ENCODE peak calls at places on chromosomes 12 and 14, in four cellular contexts. P, E, R and F are unnamed samples.
A peak's percentile ranks its signal among the peaks of the same experiment; 100 is the strongest.

GRCh38 chr12:80766897-80767296 is 50.2 kb downstream of the MYF5 start:
- DNase-seq in P (peak; percentile 35), R (no peak), E (no peak), F (no peak)

GRCh38 chr12:21971344-21971743 is 30.1 kb upstream of the ABCC9 start:
- DNase-seq in P (no peak), E (no peak), R (no peak), F (no peak)

GRCh38 chr12:107903377-107904061 is 129.0 kb downstream of the ASCL4 start:
- DNase-seq in E (no peak), R (peak; percentile 94), P (peak; percentile 40), F (peak; percentile 86)

GRCh38 chr14:75011356-75012097 is 8.8 kb downstream of the EIF2B2 start:
- DNase-seq in R (no peak), P (no peak), E (no peak), F (no peak)

GRCh38 chr14:52923902-52924575 is 26.8 kb downstream of the FERMT2 start:
- DNase-seq in R (no peak), E (no peak), P (no peak), F (no peak)

GRCh38 chr12:69925291-69925690 is 100.3 kb downstream of the MYRFL start:
- DNase-seq in R (no peak), E (no peak), P (no peak), F (no peak)

GRCh38 chr14:59897757-59898383 is 22.1 kb upstream of the LRRC9 start:
- DNase-seq in E (no peak), R (peak; percentile 18), P (no peak), F (no peak)

GRCh38 chr14:69287096-69287991 is 27.4 kb downstream of the GALNT16 start:
- DNase-seq in P (no peak), R (no peak), E (no peak), F (no peak)

GRCh38 chr12:88698471-88698870 is 118.2 kb upstream of the KITLG start:
- DNase-seq in P (no peak), E (no peak), R (no peak), F (no peak)

GRCh38 chr12:88328056-88328455 is 185.9 kb downstream of the TMTC3 start:
- DNase-seq in R (no peak), E (no peak), P (no peak), F (no peak)

GRCh38 chr14:31441273-31442110 is 15.8 kb downstream of the DTD2 start:
- DNase-seq in R (no peak), E (no peak), P (no peak), F (no peak)
- TF ChIP-seq SPI1 in R (no peak), E (no peak), P (no peak), F (no peak)

GRCh38 chr14:104694991-104695659 is 5.7 kb downstream of the INF2 start:
- DNase-seq in P (no peak), R (no peak), E (no peak), F (no peak)
- TF ChIP-seq SPI1 in P (no peak), R (no peak), E (no peak), F (no peak)

GRCh38 chr14:38870437-38870836 is 232.6 kb downstream of the SEC23A start:
- DNase-seq in E (no peak), P (no peak), R (no peak), F (no peak)
- TF ChIP-seq SPI1 in E (no peak), P (no peak), R (no peak), F (no peak)

GRCh38 chr14:24060984-24061913 is 9.4 kb downstream of the CARMIL3 start:
- DNase-seq in E (no peak), R (no peak), P (no peak), F (no peak)
- TF ChIP-seq SPI1 in E (no peak), R (no peak), P (no peak), F (no peak)

GRCh38 chr14:92456215-92457017 is 57.2 kb upstream of the RIN3 start:
- DNase-seq in E (peak; percentile 62), P (no peak), R (peak; percentile 27), F (peak; percentile 41)

GRCh38 chr14:92457018-92457565 is 56.5 kb upstream of the RIN3 start:
- DNase-seq in P (no peak), R (no peak), E (no peak), F (no peak)

GRCh38 chr14:92453691-92454090 is 59.9 kb upstream of the RIN3 start:
- DNase-seq in E (no peak), R (no peak), P (no peak), F (no peak)

GRCh38 chr14:92452471-92452870 is 61.1 kb upstream of the RIN3 start:
- DNase-seq in E (no peak), R (no peak), P (no peak), F (no peak)

DNA sequence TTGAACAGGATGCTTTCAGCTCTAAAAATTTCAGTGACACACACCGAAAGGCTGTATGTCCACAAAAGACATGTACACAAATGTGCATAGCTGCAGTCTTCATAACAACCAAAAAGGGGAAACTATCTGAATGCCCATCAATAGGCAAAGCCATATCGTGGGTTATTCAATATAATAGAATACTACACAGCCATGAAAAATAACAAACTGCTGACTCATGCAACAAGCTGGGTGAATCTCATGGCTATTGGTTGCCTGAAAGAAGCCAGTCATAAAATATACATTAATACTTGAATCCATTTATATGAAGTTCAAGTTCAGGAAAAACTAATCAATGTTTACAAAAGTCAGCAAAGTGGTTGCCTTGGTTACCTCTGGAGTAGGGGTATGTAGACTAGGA is 58.4 kb upstream of the RIN3 start:
- DNase-seq in R (no peak), P (no peak), E (no peak), F (no peak)
- TF ChIP-seq SPI1 in R (no peak), P (no peak), E (no peak), F (no peak)

GRCh38 chr14:105876829-105877228 is 350.4 kb downstream of the TMEM121 start:
- DNase-seq in E (no peak), R (no peak), P (no peak), F (no peak)
- TF ChIP-seq SPI1 in E (no peak), R (no peak), P (no peak), F (no peak)

GRCh38 chr12:52585951-52586350 is 12.3 kb upstream of the KRT74 start:
- DNase-seq in E (no peak), R (no peak), P (no peak), F (no peak)
- TF ChIP-seq SPI1 in E (no peak), R (no peak), P (no peak), F (no peak)